ENCODE peak calls at places on chromosomes 1 and 21, in ten cellular contexts. Q, D, E, Y, W, K, T, N, J and R are unnamed samples.
A peak's percentile ranks its signal among the peaks of the same experiment; 100 is the strongest.

GRCh38 chr21:43023175-43023574 is 48.8 kb downstream of the PKNOX1 start:
- DNase-seq in Q (no peak), D (no peak), E (no peak), Y (no peak), W (no peak), K (no peak), T (no peak), N (no peak), J (no peak), R (no peak)

GRCh38 chr1:5628416-5628815 is 363.8 kb downstream of the NPHP4 start:
- DNase-seq in Q (no peak), D (no peak), E (peak; percentile 48), Y (no peak), W (no peak), K (no peak), T (no peak), N (no peak), J (no peak), R (no peak)

GRCh38 chr21:41483415-41483814 is 24.5 kb downstream of the TMPRSS2 start:
- DNase-seq in Q (no peak), D (no peak), E (no peak), Y (no peak), W (no peak), K (no peak), T (no peak), N (no peak), J (no peak), R (no peak)

GRCh38 chr1:228262475-228262874 is 54.6 kb downstream of the OBSCN start:
- DNase-seq in Q (no peak), D (no peak), E (no peak), Y (no peak), W (no peak), K (no peak), T (no peak), N (no peak), J (no peak), R (no peak)

GRCh38 chr1:32334864-32335618 is 992 bp downstream of the MARCKSL1 start:
- DNase-seq in Q (no peak), D (peak; percentile 82), E (no peak), Y (no peak), W (no peak), K (peak; percentile 55), T (peak; percentile 38), N (peak; percentile 60), J (no peak), R (peak; percentile 56)

GRCh38 chr21:21174676-21175075 is 176.5 kb downstream of the NCAM2 start:
- DNase-seq in Q (no peak), D (no peak), E (no peak), Y (no peak), W (no peak), K (no peak), T (no peak), N (no peak), J (no peak), R (no peak)

GRCh38 chr1:155226910-155227260 is 18.4 kb downstream of the MTX1 start:
- DNase-seq in Q (peak; percentile 41), D (peak; percentile 72), E (no peak), Y (peak; percentile 43), W (no peak), K (peak; percentile 70), T (no peak), N (no peak), J (no peak), R (peak; percentile 35)

GRCh38 chr1:183840140-183840539 is 35.2 kb downstream of the RGL1 start:
- DNase-seq in Q (peak; percentile 27), D (no peak), E (no peak), Y (no peak), W (no peak), K (no peak), T (no peak), N (no peak), J (peak; percentile 74), R (no peak)

GRCh38 chr1:178932966-178933603 is 62.2 kb upstream of the ANGPTL1 start:
- DNase-seq in Q (no peak), D (no peak), E (no peak), Y (no peak), W (no peak), K (no peak), T (no peak), N (no peak), J (no peak), R (no peak)

GRCh38 chr1:24489674-24490073 is 13.0 kb upstream of the RCAN3 start:
- DNase-seq in Q (no peak), D (no peak), E (no peak), Y (no peak), W (no peak), K (no peak), T (no peak), N (no peak), J (no peak), R (no peak)

GRCh38 chr21:37061926-37062591 is 10.8 kb downstream of the PIGP start:
- DNase-seq in Q (peak; percentile 88), D (no peak), E (no peak), Y (no peak), W (no peak), K (no peak), T (no peak), N (no peak), J (no peak), R (no peak)

GRCh38 chr1:43704838-43705237 is 2.5 kb upstream of the ST3GAL3 start:
- DNase-seq in Q (peak; percentile 26), D (no peak), E (no peak), Y (no peak), W (no peak), K (peak; percentile 17), T (no peak), N (no peak), J (no peak), R (no peak)
- TF ChIP-seq CTCF in Q (peak; percentile 30), D (peak; percentile 22), E (no peak), Y (no peak), W (peak; percentile 5), K (no peak), T (peak; percentile 22), N (no peak), J (peak; percentile 33), R (no peak)

GRCh38 chr1:225418598-225418997 is 9.2 kb downstream of the LBR start:
- DNase-seq in Q (no peak), D (no peak), E (no peak), Y (no peak), W (no peak), K (no peak), T (no peak), N (no peak), J (no peak), R (no peak)
- TF ChIP-seq CTCF in Q (no peak), D (no peak), E (no peak), Y (no peak), W (no peak), K (peak; percentile 3), T (no peak), N (no peak), J (no peak), R (no peak)

DNA sequence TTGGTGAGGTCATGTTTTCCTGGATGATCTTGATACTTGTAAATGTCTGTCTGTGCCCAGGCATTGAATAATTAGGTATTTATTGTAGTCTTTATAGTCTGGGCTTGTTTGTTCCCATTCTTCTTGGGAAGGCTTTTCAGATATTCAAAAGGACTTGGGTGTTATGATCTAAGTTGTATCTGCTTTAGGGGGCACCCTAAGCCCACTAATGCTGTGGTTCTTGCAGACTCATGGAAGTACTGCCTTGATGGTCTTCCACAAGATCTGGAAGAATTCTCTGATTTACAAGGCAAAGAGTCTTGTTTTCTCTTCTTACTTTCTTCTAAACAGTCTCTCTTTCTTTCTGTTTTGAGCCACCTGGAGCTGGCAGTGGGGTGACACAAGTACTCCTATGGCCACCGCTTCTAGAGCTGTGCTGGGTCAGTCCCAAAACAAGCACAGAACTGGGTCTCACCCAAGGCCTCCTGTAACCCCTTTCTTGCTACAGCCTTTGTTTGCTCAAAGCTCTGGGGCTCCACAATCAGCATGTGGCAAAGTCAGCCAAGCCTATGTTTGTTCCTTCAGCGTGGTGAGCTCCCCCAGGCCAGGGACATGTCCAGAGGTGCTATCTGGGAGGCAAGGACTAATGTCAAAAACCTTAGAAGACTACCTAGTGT is 12.6 kb downstream of the VN1R5 start:
- DNase-seq in Q (peak; percentile 61), D (no peak), E (no peak), Y (no peak), W (no peak), K (no peak), T (no peak), N (no peak), J (no peak), R (no peak)
- TF ChIP-seq CTCF in Q (peak; percentile 27), D (no peak), E (no peak), Y (no peak), W (no peak), K (peak; percentile 53), T (no peak), N (no peak), J (no peak), R (no peak)

DNA sequence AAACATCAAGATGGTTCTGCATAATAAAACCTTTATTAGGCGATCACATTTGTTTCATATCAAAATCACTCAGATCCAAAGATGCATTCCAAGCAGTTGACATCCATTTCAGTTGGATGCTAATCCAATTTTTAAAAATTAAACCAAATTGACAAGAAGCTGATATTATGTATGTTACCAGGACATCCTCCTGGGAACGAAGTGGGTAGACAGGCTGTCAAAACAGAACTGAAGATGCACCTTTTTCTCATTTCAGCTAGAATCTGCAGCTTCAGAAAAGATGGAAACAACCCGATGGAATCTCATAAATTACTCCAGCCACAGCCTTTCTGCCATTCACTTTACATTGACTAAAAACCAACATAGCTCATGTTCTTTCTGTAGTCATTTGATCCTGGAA is 268.4 kb downstream of the PLPP3 start:
- DNase-seq in Q (no peak), D (no peak), E (no peak), Y (no peak), W (no peak), K (no peak), T (no peak), N (no peak), J (no peak), R (no peak)
- TF ChIP-seq CTCF in Q (no peak), D (no peak), E (no peak), Y (no peak), W (no peak), K (no peak), T (no peak), N (no peak), J (no peak), R (no peak)

DNA sequence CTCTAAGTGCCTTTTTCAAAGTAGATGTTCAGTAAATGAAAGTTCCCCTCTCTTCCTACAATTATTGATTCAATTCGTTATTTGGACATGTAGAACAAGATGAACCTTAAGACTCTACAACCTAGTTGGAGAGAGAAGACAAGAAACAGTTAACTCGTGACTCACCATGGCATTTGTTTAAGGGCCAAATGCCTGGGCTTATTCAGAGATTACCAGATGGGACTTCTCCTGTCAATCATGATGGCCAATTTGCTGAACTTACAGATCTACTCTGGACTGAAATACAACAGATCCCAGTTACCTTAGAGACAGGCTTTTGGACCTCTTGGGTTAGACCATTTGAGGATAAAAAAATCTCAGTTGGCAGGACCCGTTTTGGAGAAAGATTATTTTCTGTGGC is 93.5 kb downstream of the C1orf94 start:
- DNase-seq in Q (no peak), D (no peak), E (no peak), Y (no peak), W (no peak), K (no peak), T (no peak), N (no peak), J (no peak), R (no peak)
- TF ChIP-seq CTCF in Q (no peak), D (no peak), E (no peak), Y (no peak), W (no peak), K (no peak), T (no peak), N (no peak), J (no peak), R (no peak)